ENCODE peak calls at places on chromosomes 1 and 21, in eight cellular contexts. O is heart right ventricle; Y is CD8-positive, alpha-beta T cell; R is PC-3; S is IMR-90; N is OCI-LY7; M is lung; H is CD8-positive, alpha-beta memory T cell. E is an unnamed sample.

GRCh38 chr21:19648376-19648775 is 1244.8 kb upstream of the TMPRSS15 start:
- DNase-seq in H (no peak), O (no peak), S (no peak), Y (no peak), M (no peak), R (peak), N (no peak), E (no peak)

GRCh38 chr1:100497796-100498195 is 40.1 kb upstream of the GPR88 start:
- DNase-seq in Y (no peak), H (no peak), N (no peak), S (no peak), R (no peak), O (no peak), M (no peak), E (no peak)

GRCh38 chr1:151710187-151710586 is 6.4 kb downstream of the CELF3 start:
- DNase-seq in N (peak), H (no peak), R (no peak), Y (peak), M (no peak), S (peak), O (no peak), E (peak)

GRCh38 chr1:182060877-182061276 is 635 bp downstream of the ZNF648 start:
- DNase-seq in Y (no peak), R (no peak), N (no peak), O (no peak), H (no peak), S (no peak), M (no peak), E (no peak)

GRCh38 chr1:54378157-54378883 is 27.9 kb downstream of the SSBP3 start:
- DNase-seq in O (no peak), H (no peak), R (no peak), N (peak), Y (no peak), S (no peak), M (no peak), E (no peak)

GRCh38 chr1:30661311-30661710 is 62.1 kb downstream of the MATN1 start:
- DNase-seq in S (no peak), H (no peak), N (no peak), M (no peak), O (no peak), R (no peak), Y (no peak), E (no peak)

GRCh38 chr1:32291145-32291707 is 657 bp upstream of the HDAC1 start:
- DNase-seq in H (no peak), O (no peak), R (peak), S (peak), N (no peak), Y (no peak), M (no peak), E (peak)

GRCh38 chr1:109884242-109884891 is 26.3 kb upstream of the CSF1 start:
- DNase-seq in M (no peak), R (no peak), O (no peak), H (no peak), S (no peak), Y (no peak), N (no peak), E (peak)

GRCh38 chr21:36478941-36479340 is 981 bp downstream of the CLDN14 start:
- DNase-seq in Y (no peak), M (no peak), O (no peak), S (no peak), H (no peak), R (no peak), N (no peak), E (peak)

GRCh38 chr1:226001088-226001487 is 1.9 kb upstream of the SDE2 start:
- DNase-seq in Y (no peak), R (no peak), S (no peak), O (no peak), M (no peak), N (no peak), H (no peak), E (no peak)

GRCh38 chr1:226003502-226004170 is 4.5 kb upstream of the SDE2 start:
- DNase-seq in H (no peak), S (no peak), O (no peak), R (no peak), M (no peak), Y (no peak), N (no peak), E (no peak)

GRCh38 chr1:226002667-226003501 is 3.7 kb upstream of the SDE2 start:
- DNase-seq in M (peak), R (no peak), S (peak), N (no peak), Y (peak), O (peak), H (no peak), E (peak)

GRCh38 chr1:225999912-226000337 is 782 bp upstream of the SDE2 start:
- DNase-seq in Y (peak), H (peak), N (peak), O (no peak), M (no peak), R (no peak), S (peak), E (no peak)

GRCh38 chr1:226001852-226002666 is 2.9 kb upstream of the SDE2 start:
- DNase-seq in N (peak), Y (peak), O (peak), H (peak), M (peak), S (no peak), R (peak), E (no peak)
- H3K4me3 ChIP-seq in N (peak), Y (no peak), O (no peak), H (peak), M (no peak), S (no peak), R (no peak), E (no peak)

GRCh38 chr1:17189632-17190525 is 15.0 kb upstream of the PADI1 start:
- DNase-seq in Y (no peak), S (peak), M (no peak), N (no peak), H (no peak), O (no peak), R (peak), E (peak)

GRCh38 chr1:17187065-17187464 is 17.9 kb upstream of the PADI1 start:
- DNase-seq in H (no peak), R (no peak), S (no peak), O (no peak), Y (no peak), N (no peak), M (no peak), E (no peak)

GRCh38 chr1:17188217-17188616 is 16.7 kb upstream of the PADI1 start:
- DNase-seq in O (no peak), R (no peak), M (no peak), S (no peak), N (no peak), H (no peak), Y (no peak), E (no peak)

GRCh38 chr1:17190526-17190995 is 14.4 kb upstream of the PADI1 start:
- DNase-seq in Y (no peak), O (no peak), H (no peak), M (no peak), S (no peak), R (no peak), N (no peak), E (no peak)

GRCh38 chr1:17188889-17189631 is 15.9 kb upstream of the PADI1 start:
- DNase-seq in N (no peak), R (no peak), H (no peak), S (no peak), O (no peak), Y (no peak), M (no peak), E (no peak)
- H3K4me3 ChIP-seq in N (no peak), R (no peak), H (no peak), S (no peak), O (no peak), Y (no peak), M (no peak), E (no peak)

DNA sequence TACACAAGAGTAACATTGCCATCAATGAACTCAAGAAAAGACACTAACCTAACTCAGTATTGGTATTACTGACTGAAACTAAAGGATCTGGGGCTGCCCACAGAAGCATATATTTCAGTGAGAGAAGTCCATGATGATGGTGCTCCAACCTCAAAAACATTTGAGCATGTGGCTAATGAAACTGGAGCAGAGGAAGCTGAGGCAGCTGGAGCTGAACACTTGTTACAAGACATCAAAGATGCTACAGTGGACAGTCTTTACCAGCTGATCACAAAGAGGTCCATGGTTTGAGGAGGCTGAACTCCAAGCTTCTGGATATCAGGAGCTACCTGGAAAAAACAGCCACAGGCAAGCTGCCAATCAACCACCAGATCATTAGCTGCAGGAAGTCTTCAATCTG is 42.2 kb upstream of the TTC39A start:
- DNase-seq in R (no peak), M (no peak), N (no peak), Y (no peak), O (no peak), H (no peak), S (no peak), E (no peak)
- H3K4me3 ChIP-seq in R (no peak), M (no peak), N (no peak), Y (no peak), O (no peak), H (no peak), S (no peak), E (no peak)

GRCh38 chr1:85030536-85030935 is 17.8 kb downstream of the MCOLN3 start:
- DNase-seq in H (no peak), N (no peak), R (no peak), M (no peak), Y (no peak), O (no peak), S (no peak), E (no peak)
- H3K4me3 ChIP-seq in H (no peak), N (no peak), R (no peak), M (no peak), Y (no peak), O (no peak), S (no peak), E (no peak)

DNA sequence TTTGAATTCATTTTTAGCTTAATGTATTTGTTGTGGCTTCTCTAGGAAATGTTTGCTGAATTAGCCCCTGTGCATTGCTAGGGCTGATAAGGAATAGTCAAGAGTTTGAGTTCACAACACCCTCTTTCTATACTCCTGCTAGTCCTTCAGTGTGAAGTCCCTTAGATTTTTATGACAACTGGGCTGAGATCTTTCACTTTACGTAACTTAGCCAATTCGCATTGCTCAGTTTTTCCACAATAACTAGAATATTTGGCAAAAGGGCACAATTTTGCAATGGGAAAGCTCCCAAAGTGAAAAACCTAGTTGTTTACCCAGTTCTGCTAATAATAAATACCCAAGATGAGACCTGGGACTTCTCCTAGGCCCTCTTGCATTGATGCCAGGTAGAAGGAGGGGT is 6.9 kb upstream of the KCNJ15 start:
- DNase-seq in Y (no peak), H (no peak), S (no peak), O (no peak), N (no peak), M (no peak), R (no peak), E (no peak)
- H3K4me3 ChIP-seq in Y (no peak), H (no peak), S (no peak), O (no peak), N (no peak), M (no peak), R (no peak), E (no peak)

GRCh38 chr1:208931936-208932335 is 651.6 kb upstream of the CAMK1G start:
- DNase-seq in O (no peak), N (no peak), R (peak), Y (no peak), H (no peak), S (no peak), M (no peak), E (peak)
- H3K4me3 ChIP-seq in O (no peak), N (no peak), R (no peak), Y (no peak), H (no peak), S (no peak), M (no peak), E (no peak)

DNA sequence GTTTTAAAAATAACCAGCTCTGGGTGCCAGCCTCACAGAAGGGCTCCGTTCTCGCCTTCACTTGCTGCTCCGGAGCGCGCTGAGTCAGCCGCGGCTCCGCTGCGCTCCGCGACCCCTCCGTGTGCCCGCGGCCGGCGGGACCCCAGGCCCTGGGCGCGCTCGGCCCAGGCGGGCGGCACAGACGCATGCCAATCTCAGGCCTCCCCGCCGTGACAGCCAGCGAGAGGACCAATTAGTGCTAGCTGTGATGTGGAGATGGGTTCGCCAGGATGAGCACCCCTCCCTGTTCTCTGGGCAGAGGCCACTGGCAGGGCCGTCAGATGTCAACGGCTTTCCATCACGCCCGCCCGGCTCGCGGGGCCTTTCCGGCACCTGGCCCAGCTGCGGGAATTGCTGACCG is 293.8 kb downstream of the SPATA17 start:
- DNase-seq in S (no peak), N (no peak), M (no peak), O (no peak), H (no peak), R (no peak), Y (no peak), E (no peak)
- H3K4me3 ChIP-seq in S (no peak), N (no peak), M (no peak), O (peak), H (no peak), R (no peak), Y (no peak), E (no peak)

GRCh38 chr1:198088360-198089071 is 68.3 kb upstream of the NEK7 start:
- DNase-seq in Y (no peak), R (peak), N (peak), H (peak), S (peak), O (no peak), M (peak), E (peak)
- H3K4me3 ChIP-seq in Y (no peak), R (no peak), N (no peak), H (no peak), S (peak), O (no peak), M (no peak), E (no peak)

GRCh38 chr1:47444578-47445465 is 7.0 kb downstream of the FOXD2 start:
- DNase-seq in S (peak), M (no peak), N (no peak), Y (no peak), H (no peak), R (no peak), O (peak), E (peak)
- H3K4me3 ChIP-seq in S (no peak), M (no peak), N (no peak), Y (no peak), H (no peak), R (no peak), O (peak), E (peak)

DNA sequence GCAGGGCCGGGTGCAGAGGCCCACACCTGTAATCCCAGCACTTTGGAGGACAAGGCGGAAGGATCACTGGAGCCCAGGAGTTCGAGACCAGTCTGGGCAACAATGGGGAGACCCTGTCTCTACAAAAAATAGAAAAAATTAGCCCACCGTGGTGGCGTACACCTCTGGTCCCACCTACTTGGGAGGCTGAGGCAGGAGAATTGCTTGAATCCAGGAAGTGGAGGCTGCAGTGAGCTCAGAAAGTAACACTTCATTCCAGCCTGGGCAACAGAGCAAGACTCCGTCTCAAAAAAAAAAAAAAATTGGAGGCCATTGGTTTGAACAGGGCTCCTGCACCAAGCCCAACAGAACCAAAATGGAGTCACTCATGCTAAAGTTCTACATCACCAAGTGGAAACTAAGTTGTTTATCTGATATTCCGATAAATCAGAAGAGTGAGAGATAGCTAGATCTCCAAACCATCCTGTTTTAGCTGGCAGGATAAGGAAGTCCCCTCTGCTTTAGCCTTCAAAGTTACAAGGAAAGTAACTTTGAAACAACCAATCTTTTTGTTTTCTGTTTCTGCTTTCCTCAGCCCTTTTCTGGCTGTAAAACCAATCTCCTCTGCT is 766 bp upstream of the LSM10 start:
- DNase-seq in N (no peak), H (no peak), M (no peak), O (no peak), Y (no peak), R (no peak), S (no peak), E (no peak)
- H3K4me3 ChIP-seq in N (peak), H (no peak), M (no peak), O (peak), Y (no peak), R (peak), S (no peak), E (no peak)

E was measured in epithelial cell of esophagus.